ENCODE peak calls at places on chromosome X, in ten cellular contexts. One of them, this sample, is unnamed.

GRCh38 chrX:150704030-150704613 is 10.9 kb downstream of the MTMR1 start:
- DNase-seq in NB4: no peak
- DNase-seq in stimulated activated CD8-positive, alpha-beta memory T cell treated with anti-CD3 and anti-CD28 coated beads, Interleukin-4, amount 100 ng/mL, for 24 hours: no peak
- DNase-seq in AG08396: no peak
- DNase-seq in SIG-M5: no peak
- DNase-seq in renal cortical epithelial cell: peak
- DNase-seq in fibroblast of lung: peak
- DNase-seq in lower leg skin: no peak
- DNase-seq in foreskin fibroblast: no peak
- DNase-seq in Right ventricle myocardium inferior: no peak
- DNase-seq in this sample: no peak

GRCh38 chrX:75076429-75076828 is 79.7 kb downstream of the ABCB7 start:
- DNase-seq in NB4: no peak
- DNase-seq in stimulated activated CD8-positive, alpha-beta memory T cell treated with anti-CD3 and anti-CD28 coated beads, Interleukin-4, amount 100 ng/mL, for 24 hours: no peak
- DNase-seq in AG08396: no peak
- DNase-seq in SIG-M5: no peak
- DNase-seq in renal cortical epithelial cell: no peak
- DNase-seq in fibroblast of lung: no peak
- DNase-seq in lower leg skin: no peak
- DNase-seq in foreskin fibroblast: no peak
- DNase-seq in Right ventricle myocardium inferior: no peak
- DNase-seq in this sample: no peak

GRCh38 chrX:13647709-13648212 is 5.2 kb upstream of the TCEANC start:
- DNase-seq in NB4: peak
- DNase-seq in stimulated activated CD8-positive, alpha-beta memory T cell treated with anti-CD3 and anti-CD28 coated beads, Interleukin-4, amount 100 ng/mL, for 24 hours: peak
- DNase-seq in AG08396: peak
- DNase-seq in SIG-M5: peak
- DNase-seq in renal cortical epithelial cell: no peak
- DNase-seq in fibroblast of lung: peak
- DNase-seq in lower leg skin: no peak
- DNase-seq in foreskin fibroblast: peak
- DNase-seq in Right ventricle myocardium inferior: peak
- DNase-seq in this sample: peak

GRCh38 chrX:63581906-63582305 is 203.1 kb downstream of the ARHGEF9 start:
- DNase-seq in NB4: no peak
- DNase-seq in stimulated activated CD8-positive, alpha-beta memory T cell treated with anti-CD3 and anti-CD28 coated beads, Interleukin-4, amount 100 ng/mL, for 24 hours: no peak
- DNase-seq in AG08396: no peak
- DNase-seq in SIG-M5: no peak
- DNase-seq in renal cortical epithelial cell: no peak
- DNase-seq in fibroblast of lung: no peak
- DNase-seq in lower leg skin: no peak
- DNase-seq in foreskin fibroblast: no peak
- DNase-seq in Right ventricle myocardium inferior: no peak
- DNase-seq in this sample: no peak

GRCh38 chrX:149513713-149514427 is 8.8 kb upstream of the IDS start:
- DNase-seq in NB4: no peak
- DNase-seq in stimulated activated CD8-positive, alpha-beta memory T cell treated with anti-CD3 and anti-CD28 coated beads, Interleukin-4, amount 100 ng/mL, for 24 hours: no peak
- DNase-seq in AG08396: no peak
- DNase-seq in SIG-M5: no peak
- DNase-seq in renal cortical epithelial cell: no peak
- DNase-seq in fibroblast of lung: peak
- DNase-seq in lower leg skin: no peak
- DNase-seq in foreskin fibroblast: no peak
- DNase-seq in Right ventricle myocardium inferior: no peak
- DNase-seq in this sample: no peak

GRCh38 chrX:37846141-37846540 is 1.2 kb downstream of the DYNLT3 start:
- DNase-seq in NB4: peak
- DNase-seq in stimulated activated CD8-positive, alpha-beta memory T cell treated with anti-CD3 and anti-CD28 coated beads, Interleukin-4, amount 100 ng/mL, for 24 hours: no peak
- DNase-seq in AG08396: no peak
- DNase-seq in SIG-M5: no peak
- DNase-seq in renal cortical epithelial cell: peak
- DNase-seq in fibroblast of lung: peak
- DNase-seq in lower leg skin: no peak
- DNase-seq in foreskin fibroblast: no peak
- DNase-seq in Right ventricle myocardium inferior: no peak
- DNase-seq in this sample: no peak

GRCh38 chrX:26347171-26347570 is 131.2 kb downstream of the MAGEB5 start:
- DNase-seq in NB4: no peak
- DNase-seq in stimulated activated CD8-positive, alpha-beta memory T cell treated with anti-CD3 and anti-CD28 coated beads, Interleukin-4, amount 100 ng/mL, for 24 hours: no peak
- DNase-seq in AG08396: no peak
- DNase-seq in SIG-M5: no peak
- DNase-seq in renal cortical epithelial cell: no peak
- DNase-seq in fibroblast of lung: no peak
- DNase-seq in lower leg skin: no peak
- DNase-seq in foreskin fibroblast: no peak
- DNase-seq in Right ventricle myocardium inferior: no peak
- DNase-seq in this sample: no peak

GRCh38 chrX:33160273-33160672 is 51.1 kb downstream of the DMD start:
- DNase-seq in NB4: no peak
- DNase-seq in stimulated activated CD8-positive, alpha-beta memory T cell treated with anti-CD3 and anti-CD28 coated beads, Interleukin-4, amount 100 ng/mL, for 24 hours: no peak
- DNase-seq in AG08396: no peak
- DNase-seq in SIG-M5: no peak
- DNase-seq in renal cortical epithelial cell: no peak
- DNase-seq in fibroblast of lung: no peak
- DNase-seq in lower leg skin: no peak
- DNase-seq in foreskin fibroblast: no peak
- DNase-seq in Right ventricle myocardium inferior: no peak
- DNase-seq in this sample: no peak

GRCh38 chrX:7228226-7228625 is 80.3 kb upstream of the PUDP start:
- DNase-seq in NB4: no peak
- DNase-seq in stimulated activated CD8-positive, alpha-beta memory T cell treated with anti-CD3 and anti-CD28 coated beads, Interleukin-4, amount 100 ng/mL, for 24 hours: no peak
- DNase-seq in AG08396: no peak
- DNase-seq in SIG-M5: no peak
- DNase-seq in renal cortical epithelial cell: no peak
- DNase-seq in fibroblast of lung: no peak
- DNase-seq in lower leg skin: no peak
- DNase-seq in foreskin fibroblast: no peak
- DNase-seq in Right ventricle myocardium inferior: no peak
- DNase-seq in this sample: no peak

GRCh38 chrX:46587158-46587557 is 13.6 kb downstream of the CHST7 start:
- DNase-seq in NB4: peak
- DNase-seq in stimulated activated CD8-positive, alpha-beta memory T cell treated with anti-CD3 and anti-CD28 coated beads, Interleukin-4, amount 100 ng/mL, for 24 hours: no peak
- DNase-seq in AG08396: no peak
- DNase-seq in SIG-M5: no peak
- DNase-seq in renal cortical epithelial cell: no peak
- DNase-seq in fibroblast of lung: peak
- DNase-seq in lower leg skin: no peak
- DNase-seq in foreskin fibroblast: no peak
- DNase-seq in Right ventricle myocardium inferior: no peak
- DNase-seq in this sample: no peak

GRCh38 chrX:55109304-55109703 is 20.5 kb downstream of the PAGE2 start:
- DNase-seq in NB4: no peak
- DNase-seq in stimulated activated CD8-positive, alpha-beta memory T cell treated with anti-CD3 and anti-CD28 coated beads, Interleukin-4, amount 100 ng/mL, for 24 hours: no peak
- DNase-seq in AG08396: no peak
- DNase-seq in SIG-M5: no peak
- DNase-seq in renal cortical epithelial cell: no peak
- DNase-seq in fibroblast of lung: no peak
- DNase-seq in lower leg skin: no peak
- DNase-seq in foreskin fibroblast: no peak
- DNase-seq in Right ventricle myocardium inferior: no peak
- DNase-seq in this sample: no peak

GRCh38 chrX:40406330-40406859 is 174.4 kb upstream of the ATP6AP2 start:
- DNase-seq in NB4: peak
- DNase-seq in stimulated activated CD8-positive, alpha-beta memory T cell treated with anti-CD3 and anti-CD28 coated beads, Interleukin-4, amount 100 ng/mL, for 24 hours: no peak
- DNase-seq in AG08396: no peak
- DNase-seq in SIG-M5: peak
- DNase-seq in renal cortical epithelial cell: no peak
- DNase-seq in fibroblast of lung: no peak
- DNase-seq in lower leg skin: no peak
- DNase-seq in foreskin fibroblast: no peak
- DNase-seq in Right ventricle myocardium inferior: no peak
- DNase-seq in this sample: no peak

GRCh38 chrX:40531056-40531826 is 49.5 kb upstream of the ATP6AP2 start:
- DNase-seq in NB4: no peak
- DNase-seq in stimulated activated CD8-positive, alpha-beta memory T cell treated with anti-CD3 and anti-CD28 coated beads, Interleukin-4, amount 100 ng/mL, for 24 hours: no peak
- DNase-seq in AG08396: no peak
- DNase-seq in SIG-M5: no peak
- DNase-seq in renal cortical epithelial cell: peak
- DNase-seq in fibroblast of lung: no peak
- DNase-seq in lower leg skin: no peak
- DNase-seq in foreskin fibroblast: no peak
- DNase-seq in Right ventricle myocardium inferior: no peak
- DNase-seq in this sample: no peak

GRCh38 chrX:109992203-109992602 is 10.7 kb upstream of the TMEM164 start:
- DNase-seq in NB4: no peak
- DNase-seq in stimulated activated CD8-positive, alpha-beta memory T cell treated with anti-CD3 and anti-CD28 coated beads, Interleukin-4, amount 100 ng/mL, for 24 hours: no peak
- DNase-seq in AG08396: no peak
- DNase-seq in SIG-M5: no peak
- DNase-seq in renal cortical epithelial cell: no peak
- DNase-seq in fibroblast of lung: no peak
- DNase-seq in lower leg skin: no peak
- DNase-seq in foreskin fibroblast: no peak
- DNase-seq in Right ventricle myocardium inferior: no peak
- DNase-seq in this sample: no peak

GRCh38 chrX:104502460-104502859 is 63.5 kb upstream of the IL1RAPL2 start:
- DNase-seq in NB4: no peak
- DNase-seq in stimulated activated CD8-positive, alpha-beta memory T cell treated with anti-CD3 and anti-CD28 coated beads, Interleukin-4, amount 100 ng/mL, for 24 hours: no peak
- DNase-seq in AG08396: no peak
- DNase-seq in SIG-M5: no peak
- DNase-seq in renal cortical epithelial cell: no peak
- DNase-seq in fibroblast of lung: no peak
- DNase-seq in lower leg skin: no peak
- DNase-seq in foreskin fibroblast: no peak
- DNase-seq in Right ventricle myocardium inferior: no peak
- DNase-seq in this sample: no peak

GRCh38 chrX:56728752-56729151 is 291 bp upstream of the NBDY start:
- DNase-seq in NB4: peak
- DNase-seq in stimulated activated CD8-positive, alpha-beta memory T cell treated with anti-CD3 and anti-CD28 coated beads, Interleukin-4, amount 100 ng/mL, for 24 hours: no peak
- DNase-seq in AG08396: no peak
- DNase-seq in SIG-M5: no peak
- DNase-seq in renal cortical epithelial cell: no peak
- DNase-seq in fibroblast of lung: peak
- DNase-seq in lower leg skin: no peak
- DNase-seq in foreskin fibroblast: peak
- DNase-seq in Right ventricle myocardium inferior: no peak
- DNase-seq in this sample: peak

GRCh38 chrX:150772150-150772970 is 79.2 kb downstream of the MTMR1 start:
- DNase-seq in NB4: peak
- DNase-seq in stimulated activated CD8-positive, alpha-beta memory T cell treated with anti-CD3 and anti-CD28 coated beads, Interleukin-4, amount 100 ng/mL, for 24 hours: peak
- DNase-seq in AG08396: peak
- DNase-seq in SIG-M5: no peak
- DNase-seq in renal cortical epithelial cell: peak
- DNase-seq in fibroblast of lung: peak
- DNase-seq in lower leg skin: peak
- DNase-seq in foreskin fibroblast: peak
- DNase-seq in Right ventricle myocardium inferior: peak
- DNase-seq in this sample: peak